ENCODE peak calls at places on chromosomes 13 and 19, in nine cellular contexts. M is ovary; O is CD4-positive, alpha-beta T cell; I is CD4-positive, alpha-beta memory T cell; S is right cardiac atrium; N is caudate nucleus; R is aorta; X is thoracic aorta; V is mesendoderm. B is an unnamed sample.
A peak's percentile ranks its signal among the peaks of the same experiment; 100 is the strongest.

GRCh38 chr13:82817133-82817532 is 1065.1 kb downstream of the SLITRK1 start:
- DNase-seq in M (no peak), O (no peak), I (no peak), S (no peak), N (no peak), R (no peak), X (no peak), V (no peak), B (no peak)

GRCh38 chr13:72125561-72125960 is 258.6 kb upstream of the DACH1 start:
- DNase-seq in M (no peak), O (no peak), I (no peak), S (no peak), N (no peak), R (no peak), X (no peak), V (no peak), B (no peak)

GRCh38 chr19:18321729-18322091 is 1.2 kb downstream of the LSM4 start:
- DNase-seq in M (no peak), O (no peak), I (no peak), S (no peak), N (no peak), R (no peak), X (no peak), V (no peak), B (no peak)

GRCh38 chr19:15248648-15249559 is 16.7 kb upstream of the EPHX3 start:
- DNase-seq in M (peak; percentile 74), O (no peak), I (no peak), S (peak; percentile 96), N (peak; percentile 9), R (peak; percentile 96), X (peak; percentile 64), V (no peak), B (peak; percentile 94)

GRCh38 chr13:85520445-85520844 is 278.8 kb downstream of the SLITRK6 start:
- DNase-seq in M (no peak), O (no peak), I (no peak), S (no peak), N (no peak), R (no peak), X (no peak), V (no peak), B (no peak)

GRCh38 chr19:51830263-51830662 is 35.3 kb downstream of the FPR3 start:
- DNase-seq in M (no peak), O (no peak), I (no peak), S (no peak), N (no peak), R (no peak), X (no peak), V (peak; percentile 18), B (no peak)

GRCh38 chr19:35006342-35006998 is 6.3 kb downstream of the GRAMD1A start:
- DNase-seq in M (no peak), O (no peak), I (no peak), S (peak; percentile 60), N (no peak), R (no peak), X (no peak), V (no peak), B (no peak)

GRCh38 chr13:50365300-50365682 is 350.0 kb downstream of the KCNRG start:
- DNase-seq in M (no peak), O (no peak), I (peak; percentile 65), S (no peak), N (no peak), R (no peak), X (no peak), V (no peak), B (no peak)

GRCh38 chr19:49850487-49851342 is at the start of gene PTOV1:
- DNase-seq in M (peak; percentile 94), O (peak; percentile 84), I (peak; percentile 84), S (peak; percentile 97), N (peak; percentile 93), R (peak; percentile 97), X (peak; percentile 64), V (peak; percentile 96), B (peak; percentile 91)

GRCh38 chr19:49848938-49849337 is 2.0 kb upstream of the PTOV1 start:
- DNase-seq in M (no peak), O (no peak), I (no peak), S (no peak), N (no peak), R (no peak), X (no peak), V (no peak), B (no peak)

GRCh38 chr19:49849433-49850220 is 1.3 kb upstream of the PTOV1 start:
- DNase-seq in M (no peak), O (no peak), I (no peak), S (peak; percentile 35), N (no peak), R (no peak), X (no peak), V (no peak), B (no peak)

GRCh38 chr19:49851456-49852259 is 699 bp downstream of the PTOV1 start:
- DNase-seq in M (peak; percentile 75), O (peak; percentile 39), I (peak; percentile 44), S (peak; percentile 71), N (no peak), R (peak; percentile 82), X (no peak), V (peak; percentile 75), B (no peak)

GRCh38 chr19:49850221-49850486 is 805 bp upstream of the PTOV1 start:
- DNase-seq in M (no peak), O (no peak), I (no peak), S (no peak), N (no peak), R (no peak), X (no peak), V (no peak), B (no peak)
- H3K27ac ChIP-seq in M (no peak overlapping the region), O (no peak overlapping the region), I (peak overlapping the region; percentile 98), S (peak overlapping the region; percentile 53), N (peak overlapping the region; percentile 100), R (no peak overlapping the region), X (peak overlapping the region; percentile 97), V (no peak overlapping the region), B (peak overlapping the region; percentile 100)

GRCh38 chr13:29514720-29515310 is 80.7 kb downstream of the SLC7A1 start:
- DNase-seq in M (no peak), O (no peak), I (no peak), S (no peak), N (no peak), R (no peak), X (no peak), V (no peak), B (no peak)

GRCh38 chr13:29516012-29516411 is 79.5 kb downstream of the SLC7A1 start:
- DNase-seq in M (no peak), O (no peak), I (no peak), S (no peak), N (no peak), R (peak; percentile 66), X (no peak), V (no peak), B (no peak)

GRCh38 chr13:29513981-29514719 is 81.3 kb downstream of the SLC7A1 start:
- DNase-seq in M (no peak), O (no peak), I (no peak), S (no peak), N (no peak), R (no peak), X (no peak), V (no peak), B (no peak)

GRCh38 chr13:29516880-29517279 is 78.6 kb downstream of the SLC7A1 start:
- DNase-seq in M (no peak), O (no peak), I (no peak), S (no peak), N (no peak), R (no peak), X (no peak), V (no peak), B (no peak)

GRCh38 chr13:29515372-29515771 is 80.1 kb downstream of the SLC7A1 start:
- DNase-seq in M (no peak), O (no peak), I (no peak), S (no peak), N (no peak), R (peak; percentile 30), X (no peak), V (no peak), B (no peak)
- H3K27ac ChIP-seq in M (no peak overlapping the region), O (no peak overlapping the region), I (no peak overlapping the region), S (no peak overlapping the region), N (no peak overlapping the region), R (no peak overlapping the region), X (no peak overlapping the region), V (no peak overlapping the region), B (no peak overlapping the region)

GRCh38 chr19:6802336-6803035 is 30.0 kb downstream of the VAV1 start:
- DNase-seq in M (no peak), O (peak; percentile 68), I (peak; percentile 85), S (peak; percentile 60), N (no peak), R (peak; percentile 74), X (no peak), V (peak; percentile 21), B (peak; percentile 27)
- H3K27ac ChIP-seq in M (no peak overlapping the region), O (peak overlapping the region; percentile 60), I (peak overlapping the region; percentile 71), S (peak overlapping the region; percentile 32), N (peak overlapping the region; percentile 11), R (no peak overlapping the region), X (no peak overlapping the region), V (no peak overlapping the region), B (no peak overlapping the region)

GRCh38 chr13:99656092-99656745 is 154.9 kb downstream of the TM9SF2 start:
- DNase-seq in M (peak; percentile 75), O (peak; percentile 74), I (peak; percentile 85), S (peak; percentile 85), N (peak; percentile 72), R (peak; percentile 83), X (peak; percentile 35), V (peak; percentile 85), B (peak; percentile 64)
- H3K27ac ChIP-seq in M (no peak overlapping the region), O (peak overlapping the region; percentile 29), I (peak overlapping the region; percentile 76), S (no peak overlapping the region), N (no peak overlapping the region), R (no peak overlapping the region), X (no peak overlapping the region), V (no peak overlapping the region), B (no peak overlapping the region)

GRCh38 chr13:32905063-32905863 is 111.0 kb upstream of the KL start:
- DNase-seq in M (no peak), O (no peak), I (no peak), S (no peak), N (no peak), R (no peak), X (no peak), V (peak; percentile 6), B (no peak)

GRCh38 chr13:32904271-32904670 is 112.0 kb upstream of the KL start:
- DNase-seq in M (no peak), O (no peak), I (no peak), S (no peak), N (no peak), R (no peak), X (no peak), V (no peak), B (no peak)

GRCh38 chr13:32901994-32902780 is 114.0 kb upstream of the KL start:
- DNase-seq in M (no peak), O (no peak), I (no peak), S (peak; percentile 71), N (no peak), R (no peak), X (no peak), V (no peak), B (peak; percentile 46)

GRCh38 chr13:32902898-32903297 is 113.3 kb upstream of the KL start:
- DNase-seq in M (peak; percentile 22), O (no peak), I (no peak), S (peak; percentile 96), N (peak; percentile 24), R (peak; percentile 93), X (peak; percentile 17), V (peak; percentile 78), B (peak; percentile 84)

GRCh38 chr13:32903720-32904119 is 112.5 kb upstream of the KL start:
- DNase-seq in M (no peak), O (no peak), I (no peak), S (no peak), N (no peak), R (no peak), X (no peak), V (peak; percentile 9), B (peak; percentile 19)
- H3K27ac ChIP-seq in M (no peak overlapping the region), O (no peak overlapping the region), I (no peak overlapping the region), S (no peak overlapping the region), N (no peak overlapping the region), R (no peak overlapping the region), X (peak overlapping the region; percentile 65), V (no peak overlapping the region), B (no peak overlapping the region)

B was measured in psoas muscle.